ENCODE peak calls at places on chromosomes 7 and 10, in six cellular contexts. One of them, this sample, is unnamed.

GRCh38 chr10:61939575-61940301 is 38.2 kb downstream of the ARID5B start:
- DNase-seq in NCI-H446: no peak
- DNase-seq in tibial nerve: no peak
- DNase-seq in iPS-NIHi11: no peak
- DNase-seq in aorta: no peak
- DNase-seq in NCI-H748 treated with DMSO at 0.1 percent for 48 hours: no peak
- DNase-seq in this sample: no peak

GRCh38 chr7:388461-388960 is 98.5 kb downstream of the FOXL3 start:
- DNase-seq in NCI-H446: no peak
- DNase-seq in tibial nerve: no peak
- DNase-seq in iPS-NIHi11: peak; percentile 25
- DNase-seq in aorta: peak; percentile 35
- DNase-seq in NCI-H748 treated with DMSO at 0.1 percent for 48 hours: no peak
- DNase-seq in this sample: no peak

GRCh38 chr10:114801411-114801813 is 20.2 kb upstream of the FHIP2A start:
- DNase-seq in NCI-H446: no peak
- DNase-seq in tibial nerve: no peak
- DNase-seq in iPS-NIHi11: no peak
- DNase-seq in aorta: no peak
- DNase-seq in NCI-H748 treated with DMSO at 0.1 percent for 48 hours: no peak
- DNase-seq in this sample: no peak

GRCh38 chr7:131381069-131381838 is 53.6 kb downstream of the MKLN1 start:
- DNase-seq in NCI-H446: no peak
- DNase-seq in tibial nerve: no peak
- DNase-seq in iPS-NIHi11: no peak
- DNase-seq in aorta: no peak
- DNase-seq in NCI-H748 treated with DMSO at 0.1 percent for 48 hours: no peak
- DNase-seq in this sample: no peak

GRCh38 chr7:102252373-102252982 is 34.2 kb upstream of the SH2B2 start:
- DNase-seq in NCI-H446: no peak
- DNase-seq in tibial nerve: no peak
- DNase-seq in iPS-NIHi11: no peak
- DNase-seq in aorta: no peak
- DNase-seq in NCI-H748 treated with DMSO at 0.1 percent for 48 hours: no peak
- DNase-seq in this sample: no peak

GRCh38 chr10:71778071-71778470 is 4.8 kb upstream of the VSIR start:
- DNase-seq in NCI-H446: no peak
- DNase-seq in tibial nerve: no peak
- DNase-seq in iPS-NIHi11: no peak
- DNase-seq in aorta: peak; percentile 19
- DNase-seq in NCI-H748 treated with DMSO at 0.1 percent for 48 hours: no peak
- DNase-seq in this sample: no peak

GRCh38 chr10:118472961-118473675 is 122.3 kb downstream of the PRLHR start:
- DNase-seq in NCI-H446: no peak
- DNase-seq in tibial nerve: no peak
- DNase-seq in iPS-NIHi11: no peak
- DNase-seq in aorta: no peak
- DNase-seq in NCI-H748 treated with DMSO at 0.1 percent for 48 hours: no peak
- DNase-seq in this sample: no peak

GRCh38 chr7:128035712-128036111 is 4.5 kb upstream of the LRRC4 start:
- DNase-seq in NCI-H446: no peak
- DNase-seq in tibial nerve: no peak
- DNase-seq in iPS-NIHi11: peak; percentile 38
- DNase-seq in aorta: no peak
- DNase-seq in NCI-H748 treated with DMSO at 0.1 percent for 48 hours: peak; percentile 5
- DNase-seq in this sample: no peak

GRCh38 chr10:129465796-129466702 is 992 bp upstream of the MGMT start:
- DNase-seq in NCI-H446: no peak
- DNase-seq in tibial nerve: no peak
- DNase-seq in iPS-NIHi11: no peak
- DNase-seq in aorta: no peak
- DNase-seq in NCI-H748 treated with DMSO at 0.1 percent for 48 hours: no peak
- DNase-seq in this sample: no peak